ENCODE peak calls at places on chromosomes 7 and 10, in five cellular contexts. V is NCI-H1417, A is HEK293T, E is hippocampal formation, N is retina. K is an unnamed sample.

GRCh38 chr7:4247106-4247876 is 434.8 kb upstream of the FOXK1 start:
- DNase-seq in V (peak), A (no peak), E (no peak), N (peak), K (no peak)

GRCh38 chr7:64312826-64313225 is 935 bp upstream of the ZNF736 start:
- DNase-seq in V (no peak), A (no peak), E (no peak), N (no peak), K (no peak)

GRCh38 chr10:119131512-119132240 is 27.8 kb downstream of the DENND10 start:
- DNase-seq in V (peak), A (no peak), E (peak), N (no peak), K (peak)

GRCh38 chr7:149624006-149624405 is 126.4 kb upstream of the ZNF746 start:
- DNase-seq in V (peak), A (peak), E (no peak), N (peak), K (peak)

GRCh38 chr10:88092975-88093374 is 229.6 kb downstream of the PTEN start:
- DNase-seq in V (peak), A (no peak), E (no peak), N (peak), K (no peak)

GRCh38 chr7:66697451-66698438 is 42.8 kb upstream of the RABGEF1 start:
- DNase-seq in V (no peak), A (no peak), E (peak), N (no peak), K (no peak)

GRCh38 chr10:113093188-113094113 is 143.4 kb downstream of the TCF7L2 start:
- DNase-seq in V (peak), A (no peak), E (no peak), N (no peak), K (no peak)

GRCh38 chr10:68877482-68877881 is 23.6 kb upstream of the DDX50 start:
- DNase-seq in V (no peak), A (no peak), E (no peak), N (no peak), K (no peak)

GRCh38 chr7:105802611-105803520 is 73.5 kb downstream of the ATXN7L1 start:
- DNase-seq in V (no peak), A (no peak), E (no peak), N (no peak), K (no peak)

GRCh38 chr7:143487566-143487965 is 9.9 kb downstream of the TAS2R41 start:
- DNase-seq in V (no peak), A (no peak), E (no peak), N (no peak), K (no peak)

GRCh38 chr7:139393621-139394215 is 34.0 kb downstream of the LUC7L2 start:
- DNase-seq in V (no peak), A (no peak), E (no peak), N (no peak), K (no peak)

GRCh38 chr10:71161429-71161828 is 50.9 kb upstream of the UNC5B start:
- DNase-seq in V (no peak), A (no peak), E (no peak), N (no peak), K (no peak)

GRCh38 chr7:133354546-133355324 is 101.9 kb downstream of the EXOC4 start:
- DNase-seq in V (no peak), A (no peak), E (no peak), N (no peak), K (no peak)

GRCh38 chr10:87861034-87861433 is 2.3 kb downstream of the KLLN start:
- DNase-seq in V (no peak), A (no peak), E (no peak), N (no peak), K (no peak)

GRCh38 chr7:43872401-43873165 is 3.3 kb upstream of the MRPS24 start:
- DNase-seq in V (no peak), A (no peak), E (no peak), N (peak), K (no peak)

GRCh38 chr7:129933627-129934026 is 19.1 kb downstream of the UBE2H start:
- DNase-seq in V (no peak), A (no peak), E (no peak), N (no peak), K (no peak)

GRCh38 chr10:75547391-75548298 is 116.2 kb downstream of the LRMDA start:
- DNase-seq in V (no peak), A (no peak), E (no peak), N (no peak), K (no peak)

GRCh38 chr10:98878418-98878817 is 357.2 kb downstream of the HPSE2 start:
- DNase-seq in V (no peak), A (no peak), E (no peak), N (no peak), K (no peak)

GRCh38 chr10:54402576-54402975 is 398.5 kb downstream of the PCDH15 start:
- DNase-seq in V (peak), A (no peak), E (peak), N (peak), K (no peak)

GRCh38 chr10:86953747-86954680 is 3.4 kb downstream of the MMRN2 start:
- DNase-seq in V (no peak), A (peak), E (no peak), N (peak), K (no peak)

GRCh38 chr10:98694014-98694413 is 247.3 kb upstream of the HPS1 start:
- DNase-seq in V (no peak), A (no peak), E (no peak), N (no peak), K (no peak)

GRCh38 chr10:66931340-66931948 is 5.6 kb downstream of the LRRTM3 start:
- DNase-seq in V (peak), A (peak), E (peak), N (peak), K (no peak)

GRCh38 chr10:43026039-43026973 is 50.6 kb upstream of the RET start:
- DNase-seq in V (peak), A (peak), E (no peak), N (peak), K (no peak)

GRCh38 chr10:75062900-75063299 is 48.6 kb upstream of the SAMD8 start:
- DNase-seq in V (no peak), A (no peak), E (no peak), N (no peak), K (no peak)

GRCh38 chr7:155643804-155644177 is 670 bp upstream of the RBM33 start:
- DNase-seq in V (no peak), A (no peak), E (no peak), N (no peak), K (no peak)

GRCh38 chr7:19110026-19110777 is 7.2 kb downstream of the TWIST1 start:
- DNase-seq in V (no peak), A (no peak), E (no peak), N (peak), K (no peak)

GRCh38 chr7:140898794-140899548 is 25.8 kb downstream of the BRAF start:
- DNase-seq in V (no peak), A (no peak), E (no peak), N (no peak), K (no peak)

GRCh38 chr7:88202799-88203198 is 17.0 kb downstream of the SRI start:
- DNase-seq in V (no peak), A (no peak), E (no peak), N (no peak), K (no peak)

GRCh38 chr7:50146692-50147091 is 53.6 kb upstream of the ZPBP start:
- DNase-seq in V (peak), A (no peak), E (no peak), N (no peak), K (no peak)

GRCh38 chr10:124677871-124678565 is 66.2 kb downstream of the FAM53B start:
- DNase-seq in V (no peak), A (no peak), E (no peak), N (no peak), K (no peak)

GRCh38 chr7:143300959-143301617 is 12.9 kb downstream of the CASP2 start:
- DNase-seq in V (no peak), A (no peak), E (no peak), N (no peak), K (no peak)

GRCh38 chr10:31322647-31323046 is 3.6 kb downstream of the ZEB1 start:
- DNase-seq in V (peak), A (no peak), E (peak), N (peak), K (no peak)

GRCh38 chr10:86287966-86288579 is 78.5 kb downstream of the GRID1 start:
- DNase-seq in V (peak), A (no peak), E (no peak), N (no peak), K (no peak)

GRCh38 chr10:133275683-133276092 is 980 bp downstream of the ADAM8 start:
- DNase-seq in V (no peak), A (no peak), E (no peak), N (peak), K (no peak)

GRCh38 chr10:1368772-1369171 is 312.6 kb downstream of the WDR37 start:
- DNase-seq in V (peak), A (peak), E (peak), N (peak), K (no peak)

GRCh38 chr7:94810496-94810895 is 96.9 kb upstream of the PPP1R9A start:
- DNase-seq in V (no peak), A (no peak), E (no peak), N (no peak), K (no peak)